ENCODE peak calls at places on chromosomes 2 and 18, in five cellular contexts. D is body of pancreas; H is tibial artery; U is CD8-positive, alpha-beta memory T cell; N is stomach. K is an unnamed sample. For H3K4me1 and H3K36me3, the result is how much of the 10 kb centered on the place peaks cover.

GRCh38 chr18:13570856-13571495 is 155.4 kb downstream of the FAM210A start:
- DNase-seq in D (no peak), H (peak), U (no peak), N (no peak), K (no peak)

GRCh38 chr18:7593194-7593819 is 26.2 kb downstream of the PTPRM start:
- DNase-seq in D (no peak), H (no peak), U (no peak), N (no peak), K (no peak)

GRCh38 chr2:174607989-174608865 is 10.6 kb upstream of the WIPF1 start:
- DNase-seq in D (no peak), H (no peak), U (no peak), N (no peak), K (no peak)

GRCh38 chr2:53877112-53877511 is 17.3 kb upstream of the GPR75 start:
- DNase-seq in D (no peak), H (no peak), U (no peak), N (no peak), K (no peak)

GRCh38 chr2:16368951-16369350 is 296.7 kb downstream of the CYRIA start:
- DNase-seq in D (no peak), H (no peak), U (no peak), N (no peak), K (no peak)

GRCh38 chr2:213018340-213018901 is 133.0 kb downstream of the IKZF2 start:
- DNase-seq in D (no peak), H (no peak), U (no peak), N (no peak), K (no peak)

GRCh38 chr18:7958081-7958896 is 391.2 kb downstream of the PTPRM start:
- DNase-seq in D (no peak), H (no peak), U (no peak), N (no peak), K (no peak)

GRCh38 chr2:25251461-25252273 is 83.3 kb upstream of the POMC start:
- DNase-seq in D (peak), H (no peak), U (peak), N (peak), K (peak)

GRCh38 chr2:134491796-134492441 is 226.9 kb downstream of the TMEM163 start:
- DNase-seq in D (peak), H (no peak), U (no peak), N (peak), K (no peak)

GRCh38 chr2:231709636-231709980 is 1.3 kb downstream of the PTMA start:
- DNase-seq in D (peak), H (peak), U (peak), N (peak), K (peak)

GRCh38 chr2:109558076-109558882 is 55.5 kb downstream of the SEPTIN10 start:
- DNase-seq in D (peak), H (no peak), U (no peak), N (peak), K (no peak)

GRCh38 chr2:66080136-66080535 is 354.8 kb upstream of the MEIS1 start:
- DNase-seq in D (no peak), H (no peak), U (no peak), N (no peak), K (no peak)

GRCh38 chr2:215461836-215462532 is 26.1 kb upstream of the FN1 start:
- DNase-seq in D (no peak), H (no peak), U (no peak), N (no peak), K (no peak)

GRCh38 chr18:48997681-48997984 is 46.9 kb upstream of the SMAD7 start:
- DNase-seq in D (no peak), H (no peak), U (no peak), N (no peak), K (no peak)

GRCh38 chr2:37718515-37719161 is 47.2 kb upstream of the CDC42EP3 start:
- DNase-seq in D (no peak), H (no peak), U (no peak), N (no peak), K (no peak)

GRCh38 chr18:78733762-78734613 is 245.6 kb upstream of the SALL3 start:
- DNase-seq in D (no peak), H (peak), U (no peak), N (peak), K (no peak)

GRCh38 chr2:236774171-236774570 is 204.5 kb downstream of the ACKR3 start:
- DNase-seq in D (no peak), H (peak), U (no peak), N (no peak), K (no peak)

GRCh38 chr18:54388203-54389142 is 30.8 kb downstream of the C18orf54 start:
- DNase-seq in D (peak), H (no peak), U (no peak), N (no peak), K (no peak)

GRCh38 chr2:203802277-203803045 is 65.1 kb upstream of the CTLA4 start:
- DNase-seq in D (no peak), H (no peak), U (no peak), N (no peak), K (no peak)
- H3K4me1 ChIP-seq in D (under half), H (under half), U (under half), N (under half), K (under half)

GRCh38 chr2:143440619-143441018 is 311.4 kb downstream of the ARHGAP15 start:
- DNase-seq in D (no peak), H (no peak), U (no peak), N (no peak), K (no peak)

DNA sequence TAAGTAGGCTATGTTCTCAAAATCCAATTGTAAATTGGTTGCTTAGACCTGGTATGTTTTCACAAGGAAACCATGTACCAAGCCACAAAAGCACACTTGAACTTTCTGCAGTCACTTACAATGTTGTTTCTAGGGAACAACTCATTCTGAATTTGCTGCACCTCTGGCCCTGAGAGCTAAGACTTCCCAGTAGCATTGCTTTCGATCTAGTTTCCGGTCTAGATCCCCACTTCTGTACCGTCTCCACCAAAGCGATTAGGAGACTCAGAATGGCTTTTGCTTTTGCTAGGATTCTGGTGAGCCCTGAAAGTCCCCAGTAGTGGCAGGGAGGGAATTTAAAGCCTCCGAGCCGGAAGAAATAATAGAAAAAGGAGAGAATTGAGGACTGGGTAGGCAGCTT is 313.0 kb downstream of the ARHGAP15 start:
- DNase-seq in D (no peak), H (no peak), U (no peak), N (no peak), K (no peak)
- H3K36me3 ChIP-seq in D (under half), H (under half), U (under half), N (under half), K (under half)

GRCh38 chr2:39512941-39513340 is 75.9 kb upstream of the MAP4K3 start:
- DNase-seq in D (no peak), H (no peak), U (no peak), N (no peak), K (no peak)

GRCh38 chr2:39513641-39514094 is 76.6 kb upstream of the MAP4K3 start:
- DNase-seq in D (peak), H (peak), U (no peak), N (peak), K (peak)

GRCh38 chr2:39512434-39512935 is 75.4 kb upstream of the MAP4K3 start:
- DNase-seq in D (no peak), H (no peak), U (no peak), N (no peak), K (peak)

GRCh38 chr2:39511219-39511785 is 74.2 kb upstream of the MAP4K3 start:
- DNase-seq in D (peak), H (no peak), U (no peak), N (no peak), K (no peak)

GRCh38 chr2:39511786-39512433 is 74.8 kb upstream of the MAP4K3 start:
- DNase-seq in D (no peak), H (no peak), U (no peak), N (no peak), K (no peak)
- H3K4me1 ChIP-seq in D (under half), H (under half), U (under half), N (half or more), K (under half)

GRCh38 chr2:239149501-239149900 is 251.3 kb downstream of the HDAC4 start:
- DNase-seq in D (peak), H (peak), U (no peak), N (no peak), K (no peak)
- H3K36me3 ChIP-seq in D (under half), H (under half), U (under half), N (half or more), K (under half)

DNA sequence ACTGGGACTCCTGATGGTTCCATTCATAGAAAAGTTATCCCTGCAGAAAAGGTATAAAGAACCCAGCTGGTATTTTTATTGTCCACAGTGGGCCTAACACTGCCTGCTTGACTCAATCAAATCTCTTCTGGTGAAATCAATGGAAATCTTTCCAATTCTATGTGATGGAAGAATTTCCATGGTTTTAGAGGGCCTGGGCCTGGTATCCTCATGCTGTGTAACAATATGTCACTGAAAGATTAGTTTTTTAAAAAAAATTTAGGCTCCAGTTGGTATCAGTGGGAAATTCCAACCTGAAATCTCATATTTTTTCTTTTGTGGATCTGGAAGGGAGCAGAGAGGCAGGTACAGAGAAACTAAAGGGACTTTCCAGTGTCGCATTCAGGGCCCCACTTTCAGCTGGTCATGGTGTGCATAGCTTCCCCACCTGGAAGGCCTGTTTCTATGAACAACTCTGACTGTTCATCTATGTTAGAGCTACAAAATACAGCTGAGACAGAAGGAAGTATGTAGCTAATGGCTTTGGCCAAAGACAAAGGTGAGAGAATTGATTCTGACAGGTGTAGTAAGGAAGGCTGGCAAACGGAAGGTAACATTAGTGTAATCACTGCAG is 20.9 kb downstream of the NEB start:
- DNase-seq in D (no peak), H (no peak), U (no peak), N (no peak), K (no peak)
- H3K4me1 ChIP-seq in D (under half), H (under half), U (under half), N (under half), K (under half)

GRCh38 chr2:175892046-175892445 is 110.0 kb downstream of the LNPK start:
- DNase-seq in D (no peak), H (no peak), U (no peak), N (no peak), K (no peak)
- H3K36me3 ChIP-seq in D (under half), H (under half), U (under half), N (under half), K (under half)

DNA sequence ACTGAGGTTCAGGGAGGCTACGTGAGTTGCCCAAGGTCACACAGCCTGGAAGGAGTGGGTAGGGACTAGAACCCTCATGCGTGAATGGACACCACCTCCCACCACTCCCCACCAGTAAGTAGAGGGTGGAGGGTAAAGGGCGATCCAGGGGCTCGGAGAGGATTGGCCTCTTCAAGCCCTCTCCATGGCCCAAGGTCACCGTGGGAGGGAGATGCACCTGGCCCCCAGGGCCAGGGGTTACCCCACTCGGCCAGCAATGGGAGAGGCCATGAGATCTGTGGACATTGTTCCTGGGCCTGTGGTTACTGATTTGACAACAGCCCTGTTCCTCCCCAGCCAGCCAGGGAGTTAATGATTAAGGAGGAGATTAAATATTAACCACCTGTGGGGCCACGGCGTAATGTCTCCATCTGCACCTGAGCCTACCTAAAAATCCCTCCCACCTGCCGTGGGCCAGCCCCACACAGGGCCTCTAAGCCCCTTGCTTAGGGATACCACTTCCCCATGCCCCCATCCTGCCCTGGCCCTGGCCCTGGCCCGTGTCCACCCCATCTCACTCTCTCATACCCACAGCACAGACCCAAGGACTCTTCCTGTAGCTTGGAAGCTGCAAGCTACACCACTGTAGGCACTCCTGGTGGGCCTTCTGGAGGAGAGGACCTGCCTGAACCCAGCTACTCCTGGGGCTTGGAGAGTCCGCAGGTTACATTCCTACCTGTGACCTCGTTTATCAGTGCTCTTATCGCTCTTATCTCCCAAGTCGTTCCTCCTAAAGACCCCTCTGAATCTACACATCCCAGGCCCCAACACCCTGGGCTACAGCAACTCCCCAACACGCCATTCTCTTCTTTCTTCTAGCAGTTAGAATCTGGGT is 32.2 kb downstream of the ZFP36L2 start:
- DNase-seq in D (peak), H (no peak), U (no peak), N (peak), K (peak)
- H3K4me1 ChIP-seq in D (under half), H (under half), U (half or more), N (under half), K (under half)

GRCh38 chr2:210009896-210010295 is 7.5 kb downstream of the RPE start:
- DNase-seq in D (no peak), H (no peak), U (no peak), N (no peak), K (no peak)

GRCh38 chr2:210007895-210008294 is 5.5 kb downstream of the RPE start:
- DNase-seq in D (no peak), H (no peak), U (no peak), N (no peak), K (no peak)

GRCh38 chr2:210004893-210005292 is 2.5 kb downstream of the RPE start:
- DNase-seq in D (no peak), H (no peak), U (no peak), N (no peak), K (no peak)

GRCh38 chr2:210003394-210003793 is 956 bp downstream of the RPE start:
- DNase-seq in D (no peak), H (no peak), U (no peak), N (no peak), K (no peak)

DNA sequence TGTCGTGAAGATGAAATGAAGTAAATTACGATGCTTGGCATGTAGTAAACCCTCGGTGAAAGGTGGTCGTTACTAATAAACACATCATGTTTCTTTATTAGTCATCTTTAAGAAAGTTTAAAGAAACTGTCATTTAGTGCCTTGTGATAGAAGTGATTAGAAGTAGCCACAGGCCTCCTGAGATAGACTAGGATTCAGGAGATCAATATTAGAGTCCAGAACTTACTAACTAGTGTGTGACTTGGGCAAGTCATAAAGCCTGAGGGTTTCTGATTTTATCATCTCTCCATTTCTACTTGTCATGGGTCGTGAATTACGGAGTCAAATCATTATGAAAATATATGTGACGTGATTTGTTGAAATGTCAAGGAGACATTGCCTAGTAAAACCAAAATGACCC is 6.7 kb downstream of the RPE start:
- DNase-seq in D (no peak), H (no peak), U (no peak), N (no peak), K (no peak)
- H3K36me3 ChIP-seq in D (under half), H (under half), U (under half), N (half or more), K (under half)

GRCh38 chr18:10140461-10140911 is 226.7 kb downstream of the VAPA start:
- DNase-seq in D (no peak), H (no peak), U (no peak), N (no peak), K (no peak)

GRCh38 chr18:10142056-10142455 is 228.2 kb downstream of the VAPA start:
- DNase-seq in D (no peak), H (no peak), U (no peak), N (no peak), K (no peak)

GRCh38 chr18:10139783-10140410 is 226.1 kb downstream of the VAPA start:
- DNase-seq in D (no peak), H (no peak), U (no peak), N (no peak), K (no peak)

GRCh38 chr18:10141559-10141958 is 227.7 kb downstream of the VAPA start:
- DNase-seq in D (no peak), H (no peak), U (no peak), N (no peak), K (peak)

GRCh38 chr18:10140928-10141327 is 227.1 kb downstream of the VAPA start:
- DNase-seq in D (peak), H (no peak), U (no peak), N (peak), K (no peak)
- H3K4me1 ChIP-seq in D (under half), H (under half), U (under half), N (under half), K (under half)

DNA sequence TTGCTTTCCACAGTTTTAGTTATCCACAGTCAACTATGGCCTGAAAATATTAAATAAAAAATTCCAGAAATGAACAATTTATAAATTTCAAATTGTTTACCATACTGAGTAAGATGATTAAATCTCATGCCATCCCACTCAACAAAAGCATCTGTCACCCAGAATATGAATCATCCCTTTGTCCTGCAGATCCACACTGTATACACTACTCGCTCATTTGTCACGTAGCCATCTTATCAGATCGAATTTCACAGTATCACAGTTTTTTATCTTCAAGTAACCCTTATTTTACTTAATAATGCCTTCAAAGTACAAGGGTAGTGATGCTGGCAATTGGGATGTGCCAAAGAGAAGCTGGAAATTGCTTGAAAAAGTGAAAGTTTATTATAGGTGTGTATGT is 291.8 kb upstream of the LRATD1 start:
- DNase-seq in D (no peak), H (no peak), U (no peak), N (no peak), K (no peak)
- H3K36me3 ChIP-seq in D (under half), H (under half), U (under half), N (under half), K (under half)